ENCODE peak calls at places on chromosomes 3 and 15, in seven cellular contexts. H, D, R, X, P, F and O are unnamed samples.

GRCh38 chr15:58864602-58865419 is 68.7 kb downstream of the SLTM start:
- DNase-seq in F (peak), X (no peak), R (no peak), P (peak), H (peak), D (no peak), O (peak)

GRCh38 chr3:60456180-60456579 is 795.1 kb downstream of the FHIT start:
- DNase-seq in X (no peak), D (no peak), F (no peak), P (no peak), R (no peak), H (no peak), O (no peak)

GRCh38 chr15:69337133-69337532 is 38.4 kb downstream of the PAQR5 start:
- DNase-seq in X (peak), H (no peak), F (peak), R (no peak), D (peak), P (no peak), O (peak)

GRCh38 chr3:30112904-30113484 is 493.4 kb upstream of the TGFBR2 start:
- DNase-seq in F (peak), R (no peak), D (peak), H (no peak), X (peak), P (no peak), O (peak)

GRCh38 chr3:48565591-48566400 is 2.2 kb upstream of the UCN2 start:
- DNase-seq in P (no peak), F (peak), X (peak), H (no peak), D (peak), R (no peak), O (peak)

GRCh38 chr3:242986-243706 is 46.6 kb downstream of the CHL1 start:
- DNase-seq in D (peak), P (no peak), F (peak), H (no peak), X (peak), R (no peak), O (no peak)

GRCh38 chr3:72754582-72754981 is 93.7 kb downstream of the SHQ1 start:
- DNase-seq in X (no peak), P (no peak), H (no peak), R (no peak), D (no peak), F (no peak), O (no peak)

GRCh38 chr15:66937588-66937987 is 127.8 kb upstream of the SMAD3 start:
- DNase-seq in D (no peak), F (no peak), R (no peak), P (no peak), X (no peak), H (no peak), O (no peak)

GRCh38 chr3:187321766-187322165 is 30.2 kb upstream of the MASP1 start:
- DNase-seq in F (no peak), P (no peak), X (no peak), H (no peak), R (no peak), D (no peak), O (no peak)

GRCh38 chr3:126351771-126352475 is 5.3 kb downstream of the KLF15 start:
- DNase-seq in H (no peak), X (no peak), R (no peak), P (peak), F (no peak), D (no peak), O (no peak)

GRCh38 chr3:118298133-118298532 is 736.5 kb downstream of the IGSF11 start:
- DNase-seq in D (no peak), X (no peak), H (no peak), F (no peak), P (no peak), R (no peak), O (no peak)

GRCh38 chr3:130946876-130947275 is 53.0 kb downstream of the ATP2C1 start:
- DNase-seq in D (no peak), X (no peak), H (no peak), R (no peak), P (no peak), F (no peak), O (no peak)

GRCh38 chr3:83953417-83954089 is 1005.2 kb upstream of the CADM2 start:
- DNase-seq in R (no peak), F (no peak), H (no peak), X (peak), D (no peak), P (no peak), O (no peak)

GRCh38 chr3:176906046-176906905 is 291.0 kb downstream of the TBL1XR1 start:
- DNase-seq in H (no peak), F (peak), P (peak), D (peak), X (peak), R (no peak), O (peak)

GRCh38 chr3:52090620-52091468 is 34.5 kb upstream of the DUSP7 start:
- DNase-seq in F (no peak), D (no peak), R (no peak), P (no peak), X (peak), H (no peak), O (no peak)

GRCh38 chr3:98817546-98817945 is 54.4 kb downstream of the ST3GAL6 start:
- DNase-seq in R (no peak), X (peak), D (peak), P (no peak), H (no peak), F (peak), O (no peak)
- TF ChIP-seq CTCF in R (peak), X (peak), D (peak), P (peak), H (no peak), F (peak), O (peak)

GRCh38 chr3:47412842-47413520 is 32.2 kb downstream of the PTPN23 start:
- DNase-seq in P (no peak), D (no peak), X (no peak), H (no peak), R (no peak), F (no peak), O (no peak)

GRCh38 chr3:47414161-47414564 is 33.3 kb downstream of the PTPN23 start:
- DNase-seq in H (no peak), R (no peak), D (no peak), X (no peak), P (no peak), F (no peak), O (no peak)

GRCh38 chr3:47413751-47414150 is 32.9 kb downstream of the PTPN23 start:
- DNase-seq in D (no peak), P (peak), R (no peak), X (no peak), F (no peak), H (no peak), O (no peak)

GRCh38 chr3:47416041-47416440 is 35.2 kb downstream of the PTPN23 start:
- DNase-seq in F (no peak), P (no peak), R (no peak), H (peak), D (no peak), X (no peak), O (no peak)

GRCh38 chr3:47414666-47415587 is 34.1 kb downstream of the PTPN23 start:
- DNase-seq in R (no peak), H (no peak), F (no peak), D (no peak), P (no peak), X (no peak), O (no peak)
- H3K4me3 ChIP-seq in R (no peak), H (no peak), F (no peak), D (no peak), P (no peak), X (no peak), O (no peak)

GRCh38 chr3:190121061-190121765 is 516 bp upstream of the P3H2 start:
- DNase-seq in R (no peak), D (no peak), X (no peak), P (no peak), F (no peak), H (no peak), O (no peak)
- TF ChIP-seq CTCF in R (no peak), D (no peak), X (no peak), P (no peak), F (no peak), H (no peak), O (no peak)

GRCh38 chr3:20747736-20748135 is 561.7 kb upstream of the SGO1 start:
- DNase-seq in P (no peak), X (peak), R (no peak), F (no peak), D (no peak), H (no peak), O (no peak)

GRCh38 chr3:20751299-20751698 is 565.3 kb upstream of the SGO1 start:
- DNase-seq in X (no peak), H (no peak), F (no peak), R (no peak), P (no peak), D (no peak), O (no peak)
- H3K4me3 ChIP-seq in X (no peak), H (no peak), F (no peak), R (no peak), P (no peak), D (no peak), O (no peak)

GRCh38 chr3:125055913-125056705 is at the start of gene HEG1:
- DNase-seq in P (peak), D (peak), X (peak), H (peak), R (peak), F (peak), O (peak)

GRCh38 chr3:125054436-125055164 is 1.2 kb downstream of the HEG1 start:
- DNase-seq in P (peak), D (peak), X (peak), H (no peak), F (peak), R (no peak), O (peak)

GRCh38 chr3:125057186-125057850 is 1.5 kb upstream of the HEG1 start:
- DNase-seq in P (peak), X (peak), R (no peak), D (peak), F (peak), H (no peak), O (peak)

GRCh38 chr3:125053304-125053699 is 2.5 kb downstream of the HEG1 start:
- DNase-seq in P (no peak), D (no peak), F (no peak), X (no peak), H (no peak), R (no peak), O (no peak)

DNA sequence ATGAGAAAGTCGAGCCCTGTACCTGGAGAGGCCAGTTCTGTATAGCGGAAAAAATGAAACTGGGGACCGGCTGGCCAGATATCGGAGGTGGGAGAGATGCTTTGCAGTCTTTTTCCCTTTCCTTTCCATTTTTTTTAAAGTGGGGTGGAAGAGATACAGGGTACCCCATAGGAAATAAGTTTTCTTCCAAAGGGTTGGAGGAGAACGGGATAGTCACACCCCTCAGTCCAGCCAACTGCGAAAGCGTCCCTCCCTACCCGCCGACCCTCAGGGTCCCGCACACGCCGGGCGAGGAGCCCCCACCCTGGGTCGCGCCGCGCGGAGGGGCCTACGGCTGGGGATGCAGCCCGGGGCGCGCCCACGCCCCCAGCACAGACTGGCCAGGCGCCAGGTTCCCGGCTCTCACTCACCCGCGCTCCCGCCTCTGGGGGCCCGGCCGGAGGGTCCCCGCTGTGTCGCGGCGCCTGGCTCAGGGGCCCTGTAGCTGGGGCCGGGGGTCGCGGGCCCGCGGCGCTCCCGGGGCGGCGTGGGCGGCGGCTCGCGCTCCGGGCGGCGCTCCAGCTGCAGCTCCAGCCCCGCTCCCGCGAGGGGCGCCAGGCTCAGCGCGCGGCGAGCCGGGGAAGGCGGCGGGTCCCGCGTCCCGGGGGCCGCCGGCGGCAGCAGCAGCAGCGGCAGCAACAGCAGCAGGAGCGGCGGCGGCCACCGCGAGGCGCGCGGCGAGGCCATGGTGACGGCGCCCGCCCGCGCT is 458 bp downstream of the HEG1 start:
- DNase-seq in D (peak), F (no peak), H (no peak), X (no peak), R (no peak), P (peak), O (peak)
- TF ChIP-seq CTCF in D (peak), F (no peak), H (no peak), X (no peak), R (no peak), P (no peak), O (no peak)